ENCODE peak calls at places on chromosomes 2 and 18, in nine cellular contexts. B is ureter; H is stimulated activated CD8-positive, alpha-beta memory T cell treated with anti-CD3 and anti-CD28 coated beads, Interleukin-12 subunit alpha, Interleukin-12 subunit beta, amount 100 ng/mL, for 1 hour; U is PC-3; S is NCI-H1930; Y is T-helper 17 cell; Z is HTR-8/SVneo; R is CD8-positive, alpha-beta T cell; K is NCI-H1048. V is an unnamed sample.

GRCh38 chr2:3000968-3001367 is 376.6 kb downstream of the EIPR1 start:
- DNase-seq in B (no peak), H (no peak), U (no peak), S (no peak), Y (no peak), Z (no peak), R (no peak), K (no peak), V (no peak)

GRCh38 chr2:231161252-231162035 is 36.6 kb upstream of the HTR2B start:
- DNase-seq in B (no peak), H (no peak), U (peak), S (no peak), Y (no peak), Z (no peak), R (no peak), K (no peak), V (no peak)

GRCh38 chr18:63207825-63208224 is 111.7 kb downstream of the BCL2 start:
- DNase-seq in B (no peak), H (no peak), U (no peak), S (no peak), Y (no peak), Z (no peak), R (no peak), K (no peak), V (no peak)

GRCh38 chr18:51390695-51391094 is 193.2 kb upstream of the MEX3C start:
- DNase-seq in B (no peak), H (no peak), U (no peak), S (no peak), Y (no peak), Z (no peak), R (no peak), K (no peak), V (no peak)

GRCh38 chr2:185245806-185246205 is 492.8 kb upstream of the FSIP2 start:
- DNase-seq in B (no peak), H (no peak), U (no peak), S (no peak), Y (no peak), Z (no peak), R (no peak), K (no peak), V (no peak)

GRCh38 chr2:157559061-157559460 is 69.6 kb downstream of the ACVR1C start:
- DNase-seq in B (no peak), H (no peak), U (peak), S (no peak), Y (no peak), Z (no peak), R (no peak), K (no peak), V (no peak)

GRCh38 chr2:1234731-1235308 is 178.4 kb upstream of the TPO start:
- DNase-seq in B (no peak), H (no peak), U (peak), S (no peak), Y (no peak), Z (no peak), R (no peak), K (no peak), V (no peak)

GRCh38 chr2:9799729-9800632 is 43.3 kb upstream of the TAF1B start:
- DNase-seq in B (peak), H (peak), U (peak), S (peak), Y (peak), Z (peak), R (peak), K (no peak), V (peak)

GRCh38 chr2:65026154-65026553 is 30.1 kb upstream of the CEP68 start:
- DNase-seq in B (no peak), H (no peak), U (no peak), S (no peak), Y (no peak), Z (no peak), R (no peak), K (no peak), V (no peak)

GRCh38 chr18:51195086-51195601 is 2.3 kb downstream of the MEX3C start:
- DNase-seq in B (no peak), H (no peak), U (no peak), S (no peak), Y (no peak), Z (no peak), R (no peak), K (no peak), V (no peak)

GRCh38 chr2:1553671-1554295 is 140.5 kb downstream of the TPO start:
- DNase-seq in B (no peak), H (no peak), U (peak), S (no peak), Y (no peak), Z (peak), R (no peak), K (no peak), V (no peak)

GRCh38 chr2:102803041-102803896 is 41.4 kb downstream of the TMEM182 start:
- DNase-seq in B (peak), H (no peak), U (no peak), S (no peak), Y (no peak), Z (no peak), R (no peak), K (no peak), V (no peak)

GRCh38 chr2:70371753-70372152 is 69.9 kb upstream of the FAM136A start:
- DNase-seq in B (no peak), H (no peak), U (peak), S (no peak), Y (no peak), Z (peak), R (no peak), K (no peak), V (no peak)

GRCh38 chr2:47897191-47897955 is 8.9 kb downstream of the FBXO11 start:
- DNase-seq in B (no peak), H (no peak), U (no peak), S (no peak), Y (no peak), Z (no peak), R (no peak), K (no peak), V (no peak)